ENCODE peak calls at places on chromosomes 11 and 22, in nine cellular contexts. B is neural progenitor cell, A is PC-3, C is GM23338, Q is MM.1S, T is hepatocyte, D is OCI-LY7, H is SK-N-SH, U is HCT116. Z is an unnamed sample.
A peak's percentile ranks its signal among the peaks of the same experiment; 100 is the strongest.

GRCh38 chr11:101807521-101807920 is 107.3 kb upstream of the CEP126 start:
- DNase-seq in B (no peak), A (peak; percentile 59), C (no peak), Q (no peak), T (no peak), D (no peak), H (no peak), U (no peak), Z (peak; percentile 7)

GRCh38 chr11:43268161-43268560 is 43.6 kb upstream of the API5 start:
- DNase-seq in B (peak; percentile 17), A (no peak), C (no peak), Q (no peak), T (peak; percentile 10), D (no peak), H (no peak), U (no peak), Z (no peak)

GRCh38 chr11:112266410-112266778 is 5.7 kb upstream of the PLET1 start:
- DNase-seq in B (no peak), A (no peak), C (no peak), Q (no peak), T (no peak), D (no peak), H (peak; percentile 37), U (no peak), Z (no peak)

GRCh38 chr11:112221263-112221835 is 4.9 kb upstream of the PTS start:
- DNase-seq in B (no peak), A (peak; percentile 35), C (no peak), Q (no peak), T (no peak), D (no peak), H (no peak), U (no peak), Z (no peak)

GRCh38 chr11:133306019-133306418 is 226.3 kb downstream of the OPCML start:
- DNase-seq in B (peak; percentile 55), A (no peak), C (peak; percentile 57), Q (peak; percentile 82), T (peak; percentile 21), D (no peak), H (no peak), U (no peak), Z (no peak)

GRCh38 chr11:121328213-121328966 is 35.8 kb downstream of the SC5D start:
- DNase-seq in B (no peak), A (no peak), C (no peak), Q (no peak), T (no peak), D (peak; percentile 80), H (no peak), U (no peak), Z (no peak)

GRCh38 chr11:87368876-87369480 is 331.2 kb downstream of the TMEM135 start:
- DNase-seq in B (no peak), A (peak; percentile 35), C (peak; percentile 19), Q (no peak), T (no peak), D (no peak), H (no peak), U (no peak), Z (peak; percentile 16)

GRCh38 chr11:78690588-78690987 is 115.9 kb upstream of the NARS2 start:
- DNase-seq in B (no peak), A (peak; percentile 88), C (no peak), Q (no peak), T (no peak), D (no peak), H (no peak), U (no peak), Z (no peak)

GRCh38 chr11:65034423-65034822 is 6.6 kb upstream of the SAC3D1 start:
- DNase-seq in B (no peak), A (no peak), C (no peak), Q (no peak), T (no peak), D (no peak), H (no peak), U (no peak), Z (no peak)

GRCh38 chr22:40635008-40635939 is 1.2 kb downstream of the MRTFA start:
- DNase-seq in B (no peak), A (no peak), C (peak; percentile 17), Q (no peak), T (no peak), D (no peak), H (no peak), U (no peak), Z (peak; percentile 64)

GRCh38 chr22:40634119-40634903 is 2.2 kb downstream of the MRTFA start:
- DNase-seq in B (no peak), A (no peak), C (no peak), Q (no peak), T (no peak), D (no peak), H (no peak), U (no peak), Z (peak; percentile 27)

GRCh38 chr22:40636380-40637180 is at the start of gene MRTFA:
- DNase-seq in B (peak; percentile 100), A (peak; percentile 98), C (peak; percentile 100), Q (peak; percentile 99), T (peak; percentile 99), D (peak; percentile 99), H (peak; percentile 87), U (peak; percentile 99), Z (peak; percentile 100)

GRCh38 chr22:40637181-40638150 is 947 bp upstream of the MRTFA start:
- DNase-seq in B (no peak), A (peak; percentile 7), C (peak; percentile 37), Q (peak; percentile 44), T (peak; percentile 65), D (peak; percentile 43), H (no peak), U (no peak), Z (peak; percentile 79)

DNA sequence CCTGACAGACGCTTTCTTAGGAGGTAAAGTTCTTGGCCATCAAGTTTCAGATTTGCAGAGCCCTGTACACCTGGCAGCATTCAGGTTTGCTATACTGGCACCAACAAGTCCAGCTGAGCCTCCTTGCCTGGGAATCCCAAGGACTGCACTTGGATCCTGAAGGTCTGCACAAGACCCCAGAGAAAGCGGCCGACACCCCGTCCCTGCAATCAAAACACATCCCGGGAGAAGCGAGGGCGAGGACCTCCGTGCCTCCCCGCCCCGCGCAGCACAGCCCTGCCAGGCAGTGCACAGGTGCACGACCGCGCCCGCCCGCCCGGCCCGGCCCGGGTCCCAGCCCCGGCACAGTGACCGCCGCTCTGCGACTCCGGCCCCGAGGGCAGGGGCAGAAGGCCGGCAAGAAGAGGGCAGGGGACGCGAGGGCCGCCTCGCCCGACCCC is 559 bp downstream of the MRTFA start:
- DNase-seq in B (no peak), A (no peak), C (peak; percentile 50), Q (peak; percentile 41), T (no peak), D (peak; percentile 45), H (no peak), U (no peak), Z (peak; percentile 34)
- H2AFZ ChIP-seq in B (peak overlapping the region; percentile 65), A (no peak overlapping the region), C (peak overlapping the region; percentile 87), Q (peak overlapping the region; percentile 87), T (peak overlapping the region; percentile 12), D (peak overlapping the region; percentile 44), H (no peak overlapping the region), U (no peak overlapping the region), Z (peak overlapping the region; percentile 63)

GRCh38 chr11:36037031-36037430 is 93.2 kb downstream of the LDLRAD3 start:
- DNase-seq in B (no peak), A (peak; percentile 51), C (no peak), Q (no peak), T (no peak), D (no peak), H (no peak), U (no peak), Z (peak; percentile 47)

GRCh38 chr11:36044636-36045035 is 100.8 kb downstream of the LDLRAD3 start:
- DNase-seq in B (no peak), A (no peak), C (no peak), Q (no peak), T (no peak), D (no peak), H (no peak), U (no peak), Z (no peak)

DNA sequence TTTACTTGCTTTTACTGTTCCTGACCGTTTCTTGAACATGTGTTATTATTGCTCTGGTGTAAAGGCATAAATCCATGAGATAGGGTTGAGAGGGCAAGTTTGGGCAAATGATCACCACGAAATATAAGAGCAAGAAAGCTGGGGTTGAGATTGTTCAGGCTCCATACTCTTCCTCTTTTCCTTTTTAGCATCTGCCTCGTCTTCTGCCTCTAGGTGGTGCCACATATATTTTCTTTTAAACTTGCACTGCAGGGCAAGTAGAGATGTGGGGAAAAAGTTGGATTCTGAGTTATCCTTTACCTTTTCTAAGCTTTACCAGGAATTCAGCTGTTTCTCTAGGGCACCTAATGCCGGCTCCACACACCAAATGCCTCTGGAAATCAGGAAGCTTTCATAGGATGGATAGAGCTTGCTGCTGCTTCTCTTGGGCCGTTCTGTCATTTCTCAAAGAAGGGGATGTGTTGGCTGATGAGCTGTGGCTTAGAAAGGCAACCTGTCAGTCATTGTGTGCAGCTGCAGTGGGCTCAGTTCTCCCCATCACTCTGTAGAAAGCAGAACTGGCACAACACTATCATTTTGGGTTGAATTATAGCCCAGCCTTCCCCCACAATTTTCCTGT is 98.2 kb downstream of the LDLRAD3 start:
- DNase-seq in B (no peak), A (peak; percentile 16), C (peak; percentile 43), Q (no peak), T (no peak), D (no peak), H (no peak), U (no peak), Z (peak; percentile 26)
- TF ChIP-seq EZH2phosphoT487 in B (no peak), A (no peak), C (no peak), Q (no peak), T (no peak), D (no peak), H (no peak), U (no peak), Z (no peak)

GRCh38 chr22:37281646-37282384 is 493 bp upstream of the CYTH4 start:
- DNase-seq in B (no peak), A (no peak), C (no peak), Q (no peak), T (no peak), D (no peak), H (no peak), U (no peak), Z (peak; percentile 37)
- H2AFZ ChIP-seq in B (no peak overlapping the region), A (peak overlapping the region; percentile 60), C (no peak overlapping the region), Q (peak overlapping the region; percentile 75), T (no peak overlapping the region), D (peak overlapping the region; percentile 74), H (no peak overlapping the region), U (no peak overlapping the region), Z (no peak overlapping the region)

GRCh38 chr22:32879550-32879949 is 78.0 kb downstream of the TIMP3 start:
- DNase-seq in B (no peak), A (no peak), C (no peak), Q (no peak), T (no peak), D (no peak), H (no peak), U (no peak), Z (no peak)

GRCh38 chr22:32883131-32883530 is 81.6 kb downstream of the TIMP3 start:
- DNase-seq in B (no peak), A (no peak), C (no peak), Q (no peak), T (no peak), D (no peak), H (peak; percentile 55), U (no peak), Z (no peak)

GRCh38 chr22:32880531-32880905 is 79.0 kb downstream of the TIMP3 start:
- DNase-seq in B (no peak), A (no peak), C (no peak), Q (no peak), T (no peak), D (no peak), H (no peak), U (no peak), Z (no peak)

GRCh38 chr22:32880061-32880460 is 78.6 kb downstream of the TIMP3 start:
- DNase-seq in B (no peak), A (no peak), C (no peak), Q (no peak), T (peak; percentile 22), D (no peak), H (no peak), U (no peak), Z (peak; percentile 60)

GRCh38 chr22:32880906-32881596 is 79.5 kb downstream of the TIMP3 start:
- DNase-seq in B (no peak), A (no peak), C (no peak), Q (no peak), T (peak; percentile 84), D (no peak), H (peak; percentile 89), U (no peak), Z (no peak)
- TF ChIP-seq EZH2phosphoT487 in B (no peak), A (no peak), C (no peak), Q (no peak), T (no peak), D (no peak), H (no peak), U (no peak), Z (no peak)